ENCODE peak calls at places on chromosome 7, in seven cellular contexts. One of them, this sample, is unnamed.

GRCh38 chr7:140231779-140232491 is 55.2 kb upstream of the KDM7A start:
- DNase-seq in neural progenitor cell: no peak
- DNase-seq in adrenal gland: no peak
- DNase-seq in right cardiac atrium: no peak
- DNase-seq in GM23338: no peak
- DNase-seq in CD8-positive, alpha-beta T cell: peak; percentile 36
- DNase-seq in gastrocnemius medialis: no peak
- DNase-seq in this sample: no peak

GRCh38 chr7:90604383-90604782 is 8.3 kb downstream of the CDK14 start:
- DNase-seq in CD8-positive, alpha-beta T cell: no peak
- DNase-seq in neural progenitor cell: no peak
- DNase-seq in gastrocnemius medialis: no peak
- DNase-seq in GM23338: no peak
- DNase-seq in adrenal gland: no peak
- DNase-seq in right cardiac atrium: no peak
- DNase-seq in this sample: no peak

GRCh38 chr7:151754142-151754590 is 122.7 kb downstream of the PRKAG2 start:
- DNase-seq in CD8-positive, alpha-beta T cell: no peak
- DNase-seq in neural progenitor cell: peak; percentile 93
- DNase-seq in right cardiac atrium: peak; percentile 85
- DNase-seq in adrenal gland: peak; percentile 91
- DNase-seq in gastrocnemius medialis: peak; percentile 86
- DNase-seq in GM23338: peak; percentile 95
- DNase-seq in this sample: peak; percentile 97

GRCh38 chr7:112272921-112273561 is 66.5 kb downstream of the ZNF277 start:
- DNase-seq in adrenal gland: peak; percentile 31
- DNase-seq in right cardiac atrium: peak; percentile 14
- DNase-seq in gastrocnemius medialis: peak; percentile 16
- DNase-seq in CD8-positive, alpha-beta T cell: no peak
- DNase-seq in neural progenitor cell: no peak
- DNase-seq in GM23338: peak; percentile 28
- DNase-seq in this sample: no peak

GRCh38 chr7:121385056-121385799 is 10.9 kb downstream of the FAM3C start:
- DNase-seq in GM23338: no peak
- DNase-seq in adrenal gland: no peak
- DNase-seq in CD8-positive, alpha-beta T cell: no peak
- DNase-seq in gastrocnemius medialis: no peak
- DNase-seq in right cardiac atrium: no peak
- DNase-seq in neural progenitor cell: no peak
- DNase-seq in this sample: no peak

GRCh38 chr7:16982640-16983103 is 100.9 kb upstream of the AGR3 start:
- DNase-seq in neural progenitor cell: peak; percentile 42
- DNase-seq in gastrocnemius medialis: no peak
- DNase-seq in right cardiac atrium: no peak
- DNase-seq in GM23338: peak; percentile 58
- DNase-seq in CD8-positive, alpha-beta T cell: no peak
- DNase-seq in adrenal gland: peak; percentile 37
- DNase-seq in this sample: no peak

GRCh38 chr7:111756687-111757178 is 194.4 kb upstream of the IMMP2L start:
- DNase-seq in adrenal gland: no peak
- DNase-seq in neural progenitor cell: peak; percentile 75
- DNase-seq in CD8-positive, alpha-beta T cell: no peak
- DNase-seq in GM23338: peak; percentile 75
- DNase-seq in right cardiac atrium: peak; percentile 86
- DNase-seq in gastrocnemius medialis: peak; percentile 59
- DNase-seq in this sample: peak; percentile 6

GRCh38 chr7:130365511-130366441 is 14.5 kb upstream of the CPA1 start:
- DNase-seq in GM23338: peak; percentile 54
- DNase-seq in CD8-positive, alpha-beta T cell: no peak
- DNase-seq in gastrocnemius medialis: peak; percentile 85
- DNase-seq in neural progenitor cell: peak; percentile 41
- DNase-seq in adrenal gland: peak; percentile 87
- DNase-seq in right cardiac atrium: no peak
- DNase-seq in this sample: peak; percentile 96

GRCh38 chr7:108313086-108313485 is 143.2 kb downstream of the NRCAM start:
- DNase-seq in right cardiac atrium: no peak
- DNase-seq in gastrocnemius medialis: no peak
- DNase-seq in adrenal gland: no peak
- DNase-seq in CD8-positive, alpha-beta T cell: no peak
- DNase-seq in neural progenitor cell: no peak
- DNase-seq in GM23338: no peak
- DNase-seq in this sample: no peak

GRCh38 chr7:7861211-7861633 is 107.4 kb upstream of the GLCCI1 start:
- DNase-seq in adrenal gland: no peak
- DNase-seq in neural progenitor cell: no peak
- DNase-seq in GM23338: no peak
- DNase-seq in gastrocnemius medialis: no peak
- DNase-seq in right cardiac atrium: no peak
- DNase-seq in CD8-positive, alpha-beta T cell: no peak
- DNase-seq in this sample: no peak

GRCh38 chr7:128715079-128715478 is 24.1 kb upstream of the CALU start:
- DNase-seq in right cardiac atrium: no peak
- DNase-seq in CD8-positive, alpha-beta T cell: no peak
- DNase-seq in GM23338: no peak
- DNase-seq in neural progenitor cell: no peak
- DNase-seq in adrenal gland: no peak
- DNase-seq in gastrocnemius medialis: no peak
- DNase-seq in this sample: no peak

GRCh38 chr7:81478664-81479063 is 291.2 kb downstream of the HGF start:
- DNase-seq in neural progenitor cell: no peak
- DNase-seq in right cardiac atrium: no peak
- DNase-seq in adrenal gland: no peak
- DNase-seq in CD8-positive, alpha-beta T cell: no peak
- DNase-seq in gastrocnemius medialis: no peak
- DNase-seq in GM23338: no peak
- DNase-seq in this sample: peak; percentile 43

GRCh38 chr7:36583318-36583717 is 141.0 kb downstream of the AOAH start:
- DNase-seq in neural progenitor cell: no peak
- DNase-seq in adrenal gland: no peak
- DNase-seq in CD8-positive, alpha-beta T cell: no peak
- DNase-seq in gastrocnemius medialis: no peak
- DNase-seq in GM23338: no peak
- DNase-seq in right cardiac atrium: no peak
- DNase-seq in this sample: no peak

GRCh38 chr7:45869426-45869825 is 3.5 kb downstream of the CCDC201 start:
- DNase-seq in CD8-positive, alpha-beta T cell: no peak
- DNase-seq in right cardiac atrium: no peak
- DNase-seq in gastrocnemius medialis: no peak
- DNase-seq in neural progenitor cell: no peak
- DNase-seq in adrenal gland: no peak
- DNase-seq in GM23338: no peak
- DNase-seq in this sample: no peak

DNA sequence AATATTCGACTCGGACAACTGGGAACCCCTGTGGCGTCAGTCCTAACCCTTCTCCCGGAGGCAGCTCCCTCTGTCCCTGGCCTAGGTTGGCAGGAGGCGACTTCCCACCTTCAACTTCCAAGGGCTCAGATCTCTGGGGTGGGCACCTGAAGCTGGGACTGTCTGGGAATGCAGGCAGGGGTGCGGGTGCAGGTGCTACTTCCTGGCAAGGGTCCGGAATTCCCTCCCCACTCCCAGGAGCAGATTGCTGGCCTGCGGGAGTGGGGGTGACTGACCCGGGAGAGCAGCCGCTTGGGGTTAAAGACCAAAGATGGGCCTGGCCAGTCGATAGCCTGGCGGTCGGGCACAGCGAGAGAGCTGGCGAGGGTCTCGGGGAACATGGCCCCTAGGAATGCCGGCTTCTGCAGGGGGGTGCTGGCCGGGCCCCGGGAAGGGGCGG is 390 bp downstream of the EPHA1 start:
- DNase-seq in neural progenitor cell: peak; percentile 52
- DNase-seq in GM23338: peak; percentile 47
- DNase-seq in right cardiac atrium: no peak
- DNase-seq in adrenal gland: no peak
- DNase-seq in CD8-positive, alpha-beta T cell: no peak
- DNase-seq in gastrocnemius medialis: no peak
- DNase-seq in this sample: no peak
- H3K4me3 ChIP-seq in neural progenitor cell: peak overlapping the region; percentile 53
- H3K4me3 ChIP-seq in GM23338: peak overlapping the region; percentile 95
- H3K4me3 ChIP-seq in right cardiac atrium: no peak overlapping the region
- H3K4me3 ChIP-seq in adrenal gland: no peak overlapping the region
- H3K4me3 ChIP-seq in CD8-positive, alpha-beta T cell: peak overlapping the region; percentile 56
- H3K4me3 ChIP-seq in gastrocnemius medialis: no peak overlapping the region
- H3K4me3 ChIP-seq in this sample: no peak overlapping the region

GRCh38 chr7:132545756-132546155 is 30.5 kb downstream of the PLXNA4 start:
- DNase-seq in right cardiac atrium: no peak
- DNase-seq in gastrocnemius medialis: no peak
- DNase-seq in CD8-positive, alpha-beta T cell: no peak
- DNase-seq in neural progenitor cell: no peak
- DNase-seq in GM23338: no peak
- DNase-seq in adrenal gland: no peak
- DNase-seq in this sample: no peak
- H3K27ac ChIP-seq in right cardiac atrium: no peak overlapping the region
- H3K27ac ChIP-seq in gastrocnemius medialis: no peak overlapping the region
- H3K27ac ChIP-seq in CD8-positive, alpha-beta T cell: no peak overlapping the region
- H3K27ac ChIP-seq in neural progenitor cell: peak overlapping the region; percentile 71
- H3K27ac ChIP-seq in GM23338: no peak overlapping the region
- H3K27ac ChIP-seq in adrenal gland: no peak overlapping the region
- H3K27ac ChIP-seq in this sample: no peak overlapping the region

GRCh38 chr7:117479480-117480224 is at the start of gene CFTR:
- DNase-seq in right cardiac atrium: peak; percentile 20
- DNase-seq in gastrocnemius medialis: no peak
- DNase-seq in neural progenitor cell: peak; percentile 42
- DNase-seq in GM23338: peak; percentile 75
- DNase-seq in CD8-positive, alpha-beta T cell: no peak
- DNase-seq in adrenal gland: no peak
- DNase-seq in this sample: no peak

GRCh38 chr7:117480978-117481377 is 1.2 kb downstream of the CFTR start:
- DNase-seq in GM23338: peak; percentile 19
- DNase-seq in gastrocnemius medialis: no peak
- DNase-seq in CD8-positive, alpha-beta T cell: no peak
- DNase-seq in adrenal gland: no peak
- DNase-seq in neural progenitor cell: peak; percentile 33
- DNase-seq in right cardiac atrium: no peak
- DNase-seq in this sample: no peak

GRCh38 chr7:117478796-117479479 is 887 bp upstream of the CFTR start:
- DNase-seq in adrenal gland: no peak
- DNase-seq in GM23338: peak; percentile 43
- DNase-seq in right cardiac atrium: no peak
- DNase-seq in CD8-positive, alpha-beta T cell: no peak
- DNase-seq in neural progenitor cell: peak; percentile 71
- DNase-seq in gastrocnemius medialis: no peak
- DNase-seq in this sample: no peak
- H3K4me3 ChIP-seq in adrenal gland: no peak overlapping the region
- H3K4me3 ChIP-seq in GM23338: peak overlapping the region; percentile 73
- H3K4me3 ChIP-seq in right cardiac atrium: peak overlapping the region; percentile 33
- H3K4me3 ChIP-seq in CD8-positive, alpha-beta T cell: no peak overlapping the region
- H3K4me3 ChIP-seq in neural progenitor cell: peak overlapping the region; percentile 78
- H3K4me3 ChIP-seq in gastrocnemius medialis: peak overlapping the region; percentile 41
- H3K4me3 ChIP-seq in this sample: no peak overlapping the region

DNA sequence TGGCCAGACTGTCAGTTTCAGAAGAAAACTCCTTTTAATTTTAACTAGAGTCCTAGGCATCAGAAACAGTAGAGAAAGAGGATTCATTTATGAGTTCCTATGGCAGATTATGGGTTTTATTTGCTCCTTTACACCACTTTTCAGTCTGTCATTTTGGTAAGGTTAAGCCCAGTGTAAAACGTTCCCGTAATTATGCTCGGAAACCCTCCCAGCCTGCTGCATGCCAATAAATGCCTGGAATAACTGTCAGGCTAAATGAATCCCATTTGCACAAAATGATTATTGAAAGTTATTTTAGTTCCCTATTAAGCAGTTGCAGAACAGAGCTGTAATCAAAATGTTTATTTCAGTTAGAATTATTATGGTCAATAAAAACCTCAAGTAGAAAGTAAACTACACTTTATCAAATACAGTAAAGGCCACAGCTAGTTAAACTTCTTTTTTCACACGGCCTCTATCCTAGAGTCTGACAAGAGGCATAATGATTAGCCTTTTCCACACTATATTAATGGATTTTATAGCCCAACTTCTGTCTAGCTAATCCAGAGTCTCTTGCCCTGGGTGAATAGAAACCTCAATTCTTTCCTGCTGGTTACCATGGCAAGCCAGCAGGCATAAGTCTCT is 80.7 kb upstream of the NPVF start:
- DNase-seq in CD8-positive, alpha-beta T cell: no peak
- DNase-seq in neural progenitor cell: no peak
- DNase-seq in right cardiac atrium: no peak
- DNase-seq in adrenal gland: no peak
- DNase-seq in GM23338: no peak
- DNase-seq in gastrocnemius medialis: no peak
- DNase-seq in this sample: no peak
- H3K27ac ChIP-seq in CD8-positive, alpha-beta T cell: no peak overlapping the region
- H3K27ac ChIP-seq in neural progenitor cell: no peak overlapping the region
- H3K27ac ChIP-seq in right cardiac atrium: no peak overlapping the region
- H3K27ac ChIP-seq in adrenal gland: no peak overlapping the region
- H3K27ac ChIP-seq in GM23338: no peak overlapping the region
- H3K27ac ChIP-seq in gastrocnemius medialis: no peak overlapping the region
- H3K27ac ChIP-seq in this sample: no peak overlapping the region